ENCODE peak calls at places on chromosomes 4 and X, in seven cellular contexts. W, V, J, X, H, B and S are unnamed samples.

GRCh38 chr4:144582105-144582850 is 63.7 kb upstream of the HHIP start:
- DNase-seq in J (no peak), V (no peak), X (no peak), W (no peak), H (no peak), B (no peak), S (no peak)

GRCh38 chr4:109648266-109648996 is 54.8 kb downstream of the CASP6 start:
- DNase-seq in W (no peak), X (peak), B (peak), H (no peak), V (no peak), J (no peak), S (no peak)

GRCh38 chr4:57424231-57424897 is 314.2 kb upstream of the IGFBP7 start:
- DNase-seq in H (no peak), J (no peak), X (no peak), B (no peak), V (no peak), W (no peak), S (no peak)

GRCh38 chrX:41688835-41689234 is at the start of gene GPR34:
- DNase-seq in H (no peak), B (no peak), X (no peak), V (no peak), J (no peak), W (no peak), S (no peak)

GRCh38 chr4:88001871-88002270 is 5.6 kb upstream of the PKD2 start:
- DNase-seq in H (no peak), V (no peak), B (no peak), W (no peak), J (no peak), X (no peak), S (no peak)

GRCh38 chr4:76723373-76723772 is 174.6 kb downstream of the SOWAHB start:
- DNase-seq in J (no peak), W (no peak), V (no peak), H (no peak), B (no peak), X (no peak), S (peak)

GRCh38 chrX:38358274-38358673 is 5.9 kb downstream of the OTC start:
- DNase-seq in H (no peak), V (no peak), J (no peak), W (no peak), B (no peak), X (no peak), S (no peak)

GRCh38 chr4:749771-750666 is 44.4 kb downstream of the PCGF3 start:
- DNase-seq in W (no peak), B (no peak), X (no peak), V (no peak), H (no peak), J (no peak), S (no peak)

GRCh38 chr4:82667761-82668505 is 106.1 kb upstream of the TMEM150C start:
- DNase-seq in J (no peak), X (no peak), V (no peak), B (no peak), H (no peak), W (no peak), S (no peak)

DNA sequence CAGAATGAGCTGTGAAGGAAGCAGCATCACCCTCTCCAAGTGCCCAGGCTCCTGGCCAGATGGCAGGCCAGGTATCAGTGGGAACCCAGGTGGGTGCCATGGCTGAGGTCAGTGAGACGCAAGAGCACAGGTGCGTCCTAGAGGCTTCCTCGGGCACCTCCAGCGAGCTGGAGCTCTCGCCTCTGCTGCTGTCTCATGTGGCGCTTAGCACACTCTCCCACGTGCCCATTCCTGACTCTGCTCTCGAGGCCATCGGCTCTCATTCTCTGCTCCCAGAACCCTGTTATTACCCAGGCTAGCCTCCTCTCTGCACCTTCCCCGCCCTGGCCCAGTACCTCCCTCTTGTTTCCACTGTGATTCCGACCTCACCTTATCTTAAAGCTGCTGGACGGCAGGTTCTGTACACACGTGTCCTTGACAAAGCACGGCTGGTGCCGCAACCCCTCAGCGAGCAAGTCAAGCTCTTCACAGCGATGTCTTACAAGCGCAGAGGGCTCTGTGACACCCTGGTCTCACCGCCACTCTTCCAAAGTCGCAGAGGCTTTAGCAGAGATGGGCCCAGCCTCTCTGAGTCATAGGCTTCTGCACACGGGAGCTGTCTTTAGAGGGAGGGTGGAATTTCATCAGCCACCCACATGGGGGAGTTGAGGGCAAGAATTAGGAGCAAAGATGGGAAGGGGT is 15.4 kb upstream of the MSANTD1 start:
- DNase-seq in W (no peak), B (no peak), H (no peak), X (no peak), J (no peak), V (peak), S (no peak)
- TF ChIP-seq JUND in W (no peak), B (no peak), H (no peak), X (no peak), J (no peak), V (peak), S (no peak)

GRCh38 chrX:71919886-71920285 is 9.2 kb downstream of the NHSL2 start:
- DNase-seq in J (no peak), W (no peak), V (no peak), H (no peak), X (no peak), B (no peak), S (no peak)

GRCh38 chrX:71919436-71919835 is 8.8 kb downstream of the NHSL2 start:
- DNase-seq in V (no peak), J (no peak), H (no peak), X (no peak), W (no peak), B (no peak), S (no peak)

GRCh38 chrX:71927040-71927439 is 16.4 kb downstream of the NHSL2 start:
- DNase-seq in W (no peak), J (no peak), H (no peak), V (no peak), B (no peak), X (no peak), S (no peak)

GRCh38 chrX:71923516-71923915 is 12.9 kb downstream of the NHSL2 start:
- DNase-seq in X (peak), B (no peak), W (no peak), J (no peak), H (no peak), V (no peak), S (no peak)

GRCh38 chrX:71922697-71923096 is 12.1 kb downstream of the NHSL2 start:
- DNase-seq in J (no peak), W (no peak), H (no peak), V (no peak), X (no peak), B (no peak), S (no peak)
- TF ChIP-seq JUND in J (no peak), W (no peak), H (no peak), V (no peak), X (no peak), B (no peak), S (no peak)

DNA sequence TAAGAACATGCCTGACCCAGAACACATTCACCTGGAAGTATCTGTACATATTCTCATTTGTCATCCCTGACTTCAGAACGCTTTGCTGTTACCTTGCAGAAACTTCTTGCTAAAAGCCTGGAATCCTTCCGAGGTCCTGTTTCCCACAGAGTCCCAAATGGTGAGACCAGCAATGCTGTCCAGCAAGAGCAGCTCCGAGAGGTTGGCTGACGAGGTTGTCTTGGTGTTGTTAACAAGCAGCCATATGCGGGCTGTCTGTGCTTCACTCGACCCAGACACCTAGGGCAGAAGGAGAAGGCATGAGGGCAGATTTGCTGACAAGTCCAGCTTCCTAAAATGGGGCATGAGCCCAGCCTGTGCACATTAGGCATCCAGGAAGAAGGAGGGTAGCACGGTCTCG is 19.3 kb downstream of the EVC2 start:
- DNase-seq in W (no peak), H (no peak), V (no peak), J (no peak), B (no peak), X (no peak), S (no peak)
- TF ChIP-seq JUND in W (no peak), H (no peak), V (no peak), J (no peak), B (no peak), X (no peak), S (no peak)

GRCh38 chr4:53788011-53788410 is 196.7 kb upstream of the LNX1 start:
- DNase-seq in X (no peak), B (no peak), J (no peak), V (no peak), H (no peak), W (no peak), S (no peak)
- TF ChIP-seq JUND in X (no peak), B (no peak), J (no peak), V (no peak), H (no peak), W (no peak), S (no peak)

GRCh38 chr4:183848762-183849161 is 56.3 kb upstream of the STOX2 start:
- DNase-seq in J (no peak), V (no peak), B (no peak), H (no peak), W (no peak), X (no peak), S (no peak)
- TF ChIP-seq JUND in J (no peak), V (no peak), B (no peak), H (no peak), W (no peak), X (no peak), S (no peak)